ENCODE peak calls at places on chromosomes 2 and 18, in four cellular contexts. Q, V, J and Y are unnamed samples.

GRCh38 chr2:121140734-121141133 is 144.3 kb downstream of the TFCP2L1 start:
- DNase-seq in V (no peak), Q (no peak), J (no peak), Y (no peak)

GRCh38 chr2:1515986-1516797 is 102.9 kb downstream of the TPO start:
- DNase-seq in J (no peak), V (no peak), Q (no peak), Y (no peak)

GRCh38 chr2:112150447-112150846 is 12.3 kb downstream of the FBLN7 start:
- DNase-seq in J (peak; percentile 55), V (peak; percentile 98), Q (no peak), Y (no peak)

GRCh38 chr2:16429431-16429830 is 236.2 kb downstream of the CYRIA start:
- DNase-seq in J (no peak), Q (no peak), V (no peak), Y (no peak)

GRCh38 chr2:60555066-60555793 is 1.8 kb upstream of the BCL11A start:
- DNase-seq in Q (peak; percentile 36), J (peak; percentile 89), V (peak; percentile 81), Y (peak; percentile 92)

GRCh38 chr2:127584047-127584446 is 48.6 kb downstream of the MYO7B start:
- DNase-seq in Q (no peak), J (no peak), V (no peak), Y (no peak)

GRCh38 chr2:128346291-128346690 is 27.6 kb upstream of the HS6ST1 start:
- DNase-seq in Q (no peak), J (no peak), V (no peak), Y (no peak)

GRCh38 chr18:63237486-63237885 is 82.1 kb downstream of the BCL2 start:
- DNase-seq in V (no peak), Q (no peak), J (peak; percentile 30), Y (no peak)

GRCh38 chr2:6290626-6291025 is 575.1 kb downstream of the CMPK2 start:
- DNase-seq in V (no peak), J (peak; percentile 30), Q (no peak), Y (no peak)

GRCh38 chr2:6728156-6728555 is 137.6 kb downstream of the CMPK2 start:
- DNase-seq in Q (no peak), J (no peak), V (no peak), Y (no peak)

DNA sequence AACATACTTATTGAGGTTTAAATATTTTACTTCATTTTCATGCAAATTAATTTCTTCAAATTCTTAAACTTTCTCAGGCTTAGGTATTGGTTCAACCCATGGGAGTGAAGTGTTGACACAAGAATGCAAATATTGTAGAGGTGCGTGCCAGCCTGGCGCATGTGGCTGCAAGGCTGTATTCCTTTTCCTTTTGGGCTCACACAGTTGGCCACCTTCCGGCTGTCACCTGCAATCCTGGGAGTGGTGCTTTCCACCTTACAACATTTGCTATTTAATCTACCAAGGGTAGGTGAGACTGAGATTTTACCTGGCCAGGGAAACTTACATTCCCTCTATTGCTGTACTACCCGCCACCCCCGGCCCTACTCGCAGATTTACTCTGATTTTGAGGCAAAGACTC is 141.1 kb downstream of the DCC start:
- DNase-seq in Q (no peak), V (no peak), J (no peak), Y (no peak)
- H2AFZ ChIP-seq in Q (no peak overlapping the region), V (no peak overlapping the region), J (no peak overlapping the region), Y (no peak overlapping the region)

DNA sequence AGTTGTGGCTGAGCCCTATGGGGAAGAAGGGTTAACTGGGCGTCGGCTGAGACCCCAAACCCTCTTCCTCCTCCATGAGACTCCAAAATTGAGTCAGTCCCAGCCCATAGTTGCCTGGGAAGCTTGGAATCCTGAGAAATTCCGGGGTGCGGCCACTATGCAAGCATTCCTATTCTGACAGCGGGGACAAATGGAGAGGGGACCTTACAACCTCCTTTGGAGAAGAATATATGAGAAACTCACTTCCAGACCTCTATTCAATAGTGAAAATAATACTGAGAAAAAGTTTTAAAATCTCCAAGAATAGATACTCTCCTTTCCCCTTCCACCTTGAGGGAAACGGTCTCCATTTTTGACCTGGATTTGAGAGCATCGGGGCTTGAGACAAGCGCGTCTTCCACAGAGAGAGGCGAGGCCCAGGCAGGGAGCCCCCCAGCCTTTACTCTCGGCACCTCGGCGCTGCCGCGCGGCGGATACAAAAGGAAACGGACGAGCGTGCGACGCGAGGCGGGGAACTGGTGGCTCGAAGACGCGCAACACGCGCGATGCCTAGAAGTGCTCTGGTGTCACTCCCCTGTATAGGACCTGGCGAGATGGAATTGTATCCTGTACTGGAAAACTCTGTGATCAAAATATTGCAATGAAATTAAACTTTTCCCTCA is 11.1 kb downstream of the NR4A2 start:
- DNase-seq in Q (no peak), V (peak; percentile 42), J (no peak), Y (no peak)
- TF ChIP-seq EZH2 in Q (no peak), V (peak; percentile 70), J (peak; percentile 51), Y (no peak)

DNA sequence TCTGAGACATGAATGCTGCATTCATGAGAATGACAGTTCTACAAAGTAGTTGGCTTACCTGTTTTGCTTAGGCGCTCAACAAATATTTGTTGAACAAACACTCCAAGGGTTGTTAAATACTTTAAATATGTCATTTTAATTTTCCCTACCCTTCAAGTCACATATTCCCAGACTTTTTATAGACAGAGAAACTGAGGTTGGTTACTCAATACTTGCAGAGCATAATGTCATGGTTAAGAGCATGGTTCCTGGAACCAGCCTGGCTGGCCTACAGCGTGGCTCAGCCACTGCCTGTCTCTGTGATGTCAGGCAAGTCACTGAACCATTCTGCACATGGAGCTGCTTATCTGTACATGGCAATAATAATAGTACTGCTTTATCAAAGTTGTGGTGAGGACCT is 120.0 kb upstream of the STK17B start:
- DNase-seq in J (no peak), V (no peak), Q (no peak), Y (no peak)
- H2AFZ ChIP-seq in J (no peak overlapping the region), V (no peak overlapping the region), Q (no peak overlapping the region), Y (no peak overlapping the region)

GRCh38 chr18:72543362-72544055 is 633 bp downstream of the CBLN2 start:
- DNase-seq in V (peak; percentile 4), Q (no peak), J (no peak), Y (peak; percentile 28)
- TF ChIP-seq EZH2 in V (no peak), Q (no peak), J (peak; percentile 80), Y (no peak)

GRCh38 chr2:88048541-88048940 is 7.0 kb downstream of the KRCC1 start:
- DNase-seq in V (no peak), Q (no peak), J (no peak), Y (no peak)
- H2AFZ ChIP-seq in V (no peak overlapping the region), Q (no peak overlapping the region), J (no peak overlapping the region), Y (no peak overlapping the region)

DNA sequence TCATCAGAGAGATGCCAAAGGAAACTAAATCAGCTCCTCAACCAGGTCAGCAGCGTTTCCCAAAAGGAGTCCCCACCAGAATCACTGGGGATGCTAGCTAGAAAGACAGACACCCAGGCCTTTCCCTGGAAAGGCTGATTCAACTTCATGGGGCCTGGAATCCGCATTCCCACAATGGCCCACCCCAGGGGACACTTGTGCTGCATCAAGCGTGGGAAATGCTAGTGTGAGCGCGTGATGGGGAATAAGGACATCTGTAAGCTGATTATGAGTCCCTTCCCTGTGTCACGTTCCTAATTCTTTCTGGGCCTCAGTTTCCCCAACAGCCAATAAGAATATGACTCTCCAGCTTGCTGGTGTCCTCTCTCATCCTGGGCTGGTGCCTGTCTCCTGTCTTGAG is 2.2 kb upstream of the WNT10A start:
- DNase-seq in V (no peak), J (no peak), Q (no peak), Y (no peak)
- TF ChIP-seq EZH2 in V (no peak), J (no peak), Q (no peak), Y (no peak)